ENCODE peak calls at places on chromosomes 11 and 22, in nine cellular contexts. V is neural progenitor cell; H is CD4-positive, alpha-beta T cell; Y is GM06990; T is ovary; O is IMR-90; B is H1; I is body of pancreas; X is colonic mucosa. K is an unnamed sample.

GRCh38 chr22:50606126-50606525 is 5.5 kb downstream of the MAPK8IP2 start:
- DNase-seq in H (no peak), T (no peak), Y (no peak), O (no peak), X (no peak), V (no peak), I (no peak), B (no peak), K (peak; percentile 37)

GRCh38 chr11:7630002-7630401 is 43.3 kb downstream of the CYB5R2 start:
- DNase-seq in V (no peak), H (no peak), T (no peak), B (no peak), Y (no peak), O (no peak), X (no peak), I (no peak), K (no peak)

GRCh38 chr11:134332189-134332631 is 422 bp downstream of the GLB1L2 start:
- DNase-seq in X (peak; percentile 52), Y (no peak), V (peak; percentile 75), O (no peak), I (no peak), H (peak; percentile 12), B (no peak), T (no peak), K (no peak)

GRCh38 chr22:19620742-19621371 is 93.4 kb upstream of the SEPTIN5 start:
- DNase-seq in O (no peak), Y (no peak), X (no peak), T (no peak), B (no peak), I (no peak), V (no peak), H (no peak), K (no peak)

GRCh38 chr11:72524711-72525110 is 90.4 kb upstream of the CLPB start:
- DNase-seq in B (no peak), O (peak; percentile 27), I (no peak), T (no peak), X (no peak), Y (no peak), V (no peak), H (no peak), K (no peak)

GRCh38 chr11:9139628-9140357 is 48.4 kb upstream of the SCUBE2 start:
- DNase-seq in H (no peak), O (no peak), X (no peak), B (no peak), Y (no peak), T (no peak), V (no peak), I (no peak), K (no peak)

GRCh38 chr11:19241260-19242183 is 777 bp upstream of the E2F8 start:
- DNase-seq in T (no peak), H (no peak), Y (peak; percentile 75), I (peak; percentile 37), X (peak; percentile 80), B (no peak), V (peak; percentile 80), O (no peak), K (peak; percentile 80)

GRCh38 chr11:107218123-107219084 is 200.1 kb upstream of the GUCY1A2 start:
- DNase-seq in I (no peak), B (no peak), V (peak; percentile 33), O (no peak), X (no peak), Y (no peak), H (no peak), T (no peak), K (no peak)

GRCh38 chr11:77175869-77176539 is 48.0 kb downstream of the MYO7A start:
- DNase-seq in V (peak; percentile 53), I (no peak), O (no peak), H (no peak), Y (no peak), B (no peak), T (no peak), X (no peak), K (no peak)

GRCh38 chr22:32684822-32685187 is 116.7 kb upstream of the TIMP3 start:
- DNase-seq in T (no peak), H (no peak), O (peak; percentile 71), X (no peak), I (no peak), Y (no peak), V (no peak), B (no peak), K (no peak)

GRCh38 chr11:330307-330693 is 9.6 kb upstream of the IFITM3 start:
- DNase-seq in X (no peak), T (no peak), Y (peak; percentile 57), V (no peak), B (no peak), O (no peak), I (no peak), H (no peak), K (no peak)

GRCh38 chr11:19232910-19233503 is 7.7 kb downstream of the E2F8 start:
- DNase-seq in V (no peak), B (no peak), O (peak; percentile 87), I (no peak), Y (no peak), T (no peak), X (no peak), H (no peak), K (no peak)

DNA sequence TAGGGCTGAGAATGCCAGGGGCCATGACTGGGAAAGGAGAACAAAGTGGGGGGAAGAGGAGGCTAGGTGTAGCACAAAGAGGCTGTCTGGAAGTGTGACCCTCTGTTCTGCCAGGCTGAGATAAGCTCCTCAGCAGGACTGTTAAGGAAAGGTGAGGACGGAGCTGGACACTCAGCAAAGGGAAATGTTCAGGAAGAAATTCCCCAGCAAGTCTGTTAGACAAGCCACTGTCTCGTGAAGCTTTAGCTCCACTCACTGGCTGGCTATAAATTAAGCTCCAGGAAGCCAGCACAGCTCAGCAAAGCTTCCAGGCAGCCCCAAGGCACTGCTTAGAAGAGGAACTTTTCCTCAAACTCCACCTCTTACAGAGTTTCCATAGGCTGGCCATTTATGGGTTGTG is 181.2 kb upstream of the API5 start:
- DNase-seq in T (no peak), H (no peak), X (peak; percentile 17), V (peak; percentile 71), Y (no peak), I (no peak), O (no peak), B (no peak), K (no peak)
- TF ChIP-seq CTCF in T (no peak), H (no peak), X (no peak), V (peak; percentile 52), Y (peak; percentile 25), I (no peak), O (no peak), B (peak; percentile 42), K (no peak)

DNA sequence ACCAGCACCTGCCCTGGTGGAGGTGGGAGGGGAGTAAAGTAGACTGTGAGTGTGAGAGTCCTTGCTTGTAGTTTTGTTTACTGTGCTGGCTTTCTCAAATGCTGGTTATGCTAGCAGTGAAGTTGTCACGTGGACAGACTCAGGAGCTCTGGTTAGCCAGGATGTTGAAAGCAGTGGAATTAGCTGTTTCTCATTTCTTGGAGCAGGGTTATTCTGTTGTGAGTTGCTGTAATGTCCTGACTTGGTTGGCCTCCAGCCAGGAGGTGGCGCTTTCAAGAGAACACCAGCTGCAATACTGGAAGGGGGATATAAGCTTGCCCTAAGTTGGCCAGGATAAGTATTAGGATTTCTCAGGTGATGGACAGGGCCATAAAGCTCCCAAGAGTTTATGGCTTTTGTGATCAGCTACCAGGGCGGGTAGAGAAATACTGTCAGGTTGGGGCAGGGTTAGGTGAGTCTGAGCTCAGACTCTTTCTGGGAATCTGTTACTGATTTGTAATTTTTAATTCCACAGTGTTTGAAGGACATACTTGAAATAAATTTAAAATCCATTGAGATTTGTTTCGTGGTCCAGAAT is 13.7 kb downstream of the CYP2D6 start:
- DNase-seq in V (peak; percentile 32), Y (no peak), I (no peak), T (no peak), X (peak; percentile 71), O (peak; percentile 4), H (no peak), B (no peak), K (no peak)
- TF ChIP-seq CTCF in V (peak; percentile 51), Y (peak; percentile 12), I (no peak), T (no peak), X (no peak), O (no peak), H (no peak), B (peak; percentile 87), K (no peak)

GRCh38 chr11:57323503-57324153 is 1.1 kb downstream of the TNKS1BP1 start:
- DNase-seq in Y (no peak), V (no peak), O (peak; percentile 40), I (no peak), T (peak; percentile 65), X (peak; percentile 43), B (no peak), H (no peak), K (no peak)
- TF ChIP-seq CTCF in Y (no peak), V (no peak), O (no peak), I (no peak), T (no peak), X (no peak), B (no peak), H (no peak), K (no peak)

DNA sequence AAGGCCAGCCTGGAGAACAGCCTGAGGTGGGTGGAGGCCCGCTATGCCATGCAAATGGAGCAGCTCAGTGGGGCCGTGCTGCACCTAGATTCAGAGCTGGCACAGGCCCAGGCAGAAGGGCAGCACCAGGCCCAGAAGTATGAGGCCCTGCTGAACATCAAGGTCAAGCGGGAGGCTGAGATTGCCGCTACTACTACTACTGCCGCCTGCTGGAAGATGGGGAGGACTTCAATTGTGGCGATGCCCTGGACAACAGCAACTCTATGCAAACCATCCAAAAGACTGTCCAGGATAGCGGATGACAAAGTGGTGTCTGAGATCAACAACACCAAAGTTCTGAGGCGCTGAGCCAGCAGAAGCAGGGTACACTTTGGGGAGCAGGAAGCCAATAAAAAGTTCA is 3.1 kb upstream of the TMEM218 start:
- DNase-seq in V (no peak), B (no peak), X (no peak), H (no peak), T (no peak), Y (no peak), O (no peak), I (no peak), K (no peak)
- TF ChIP-seq CTCF in V (peak; percentile 34), B (peak; percentile 81), X (no peak), H (no peak), T (no peak), Y (no peak), O (peak; percentile 1), I (no peak), K (no peak)

GRCh38 chr11:116536416-116536815 is 236.4 kb downstream of the BUD13 start:
- DNase-seq in I (no peak), O (no peak), X (no peak), B (no peak), Y (no peak), H (no peak), V (no peak), T (no peak), K (no peak)
- TF ChIP-seq CTCF in I (no peak), O (no peak), X (no peak), B (no peak), Y (no peak), H (no peak), V (no peak), T (no peak), K (no peak)

K was measured in GM10248.